ENCODE peak calls at places on chromosomes 4 and X, in four cellular contexts. U is neural progenitor cell, S is PC-3, R is GM23248. H is an unnamed sample. For H3K9me3, the result is how much of the 10 kb centered on the place peaks cover.

GRCh38 chrX:47247999-47248320 is 15.2 kb downstream of the USP11 start:
- DNase-seq in U (no peak), S (no peak), R (no peak), H (no peak)

GRCh38 chrX:29634516-29634915 is 580.8 kb upstream of the MAGEB2 start:
- DNase-seq in U (no peak), S (no peak), R (peak), H (no peak)

GRCh38 chr4:5381981-5382441 is 326.3 kb downstream of the EVC2 start:
- DNase-seq in U (no peak), S (peak), R (peak), H (no peak)

GRCh38 chr4:27721193-27721592 is 860.6 kb downstream of the STIM2 start:
- DNase-seq in U (no peak), S (no peak), R (no peak), H (no peak)

GRCh38 chr4:97105716-97106115 is 1037.6 kb downstream of the STPG2 start:
- DNase-seq in U (no peak), S (no peak), R (no peak), H (no peak)

GRCh38 chr4:186020793-186021407 is 48.1 kb upstream of the TLR3 start:
- DNase-seq in U (no peak), S (no peak), R (no peak), H (no peak)

GRCh38 chr4:84753318-84753972 is 170.5 kb downstream of the CDS1 start:
- DNase-seq in U (no peak), S (no peak), R (no peak), H (no peak)

GRCh38 chrX:100797359-100797758 is 22.8 kb upstream of the CSTF2 start:
- DNase-seq in U (no peak), S (no peak), R (no peak), H (no peak)

GRCh38 chrX:50157545-50158125 is 43.2 kb downstream of the AKAP4 start:
- DNase-seq in U (no peak), S (peak), R (peak), H (no peak)

GRCh38 chr4:39369301-39369700 is 3.1 kb upstream of the RFC1 start:
- DNase-seq in U (no peak), S (no peak), R (no peak), H (no peak)

GRCh38 chr4:87559090-87559837 is 30.1 kb upstream of the SPARCL1 start:
- DNase-seq in U (peak), S (peak), R (no peak), H (peak)

GRCh38 chrX:116194649-116195048 is 24.1 kb downstream of the AGTR2 start:
- DNase-seq in U (no peak), S (peak), R (no peak), H (no peak)

GRCh38 chr4:48261288-48261687 is 8.3 kb downstream of the TEC start:
- DNase-seq in U (no peak), S (no peak), R (no peak), H (no peak)

GRCh38 chr4:108926058-108926457 is 163.2 kb upstream of the ETNPPL start:
- DNase-seq in U (no peak), S (no peak), R (peak), H (no peak)

GRCh38 chr4:150126201-150126879 is 48.1 kb downstream of the DCLK2 start:
- DNase-seq in U (no peak), S (peak), R (peak), H (peak)

GRCh38 chrX:139058831-139059495 is 347.4 kb upstream of the FGF13 start:
- DNase-seq in U (no peak), S (peak), R (peak), H (no peak)

DNA sequence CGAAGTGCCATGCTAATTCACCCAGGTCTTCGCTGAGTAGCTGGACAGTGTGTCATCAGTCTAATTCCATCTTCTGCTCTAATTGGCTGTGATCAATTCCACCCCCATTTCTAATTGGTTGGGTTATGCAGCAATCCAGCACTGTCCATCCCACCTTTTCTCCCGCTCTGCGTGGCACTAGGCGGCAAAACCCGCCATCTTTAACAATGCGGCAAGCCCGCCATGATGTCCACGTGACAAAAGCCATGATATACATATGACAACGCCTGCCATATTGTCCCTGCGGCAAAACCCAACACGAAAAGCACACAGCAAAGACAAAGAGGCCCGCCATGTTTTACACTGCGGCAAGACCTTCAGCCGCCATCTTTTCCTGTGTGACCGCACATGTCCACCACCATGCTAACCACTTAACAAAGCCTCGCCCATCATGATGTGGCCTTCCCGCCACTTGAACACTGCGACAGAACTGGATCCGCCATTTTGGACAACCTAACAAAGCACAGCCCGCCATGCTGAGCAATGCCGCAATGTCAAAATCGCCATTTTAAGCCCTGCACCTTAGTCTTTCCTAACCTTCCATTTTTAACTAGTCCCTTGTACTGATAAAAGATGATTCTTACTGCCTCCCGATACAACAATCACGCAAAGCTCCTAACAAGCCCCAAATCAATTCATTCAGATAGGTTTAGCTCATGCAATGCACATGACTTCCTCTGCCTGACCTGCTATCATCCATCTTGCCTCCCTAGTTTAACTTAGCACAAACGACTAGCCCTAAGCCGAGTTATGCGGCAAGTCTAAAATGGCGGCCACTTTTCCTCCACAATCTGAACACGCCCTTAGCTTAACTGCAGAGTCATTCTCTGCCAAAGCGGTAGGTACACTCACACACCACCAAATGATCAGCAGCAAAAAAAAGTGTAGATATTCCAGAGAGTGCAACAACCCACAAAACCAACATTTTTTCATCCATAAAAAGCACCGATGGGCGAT is 288.3 kb downstream of the CHIC1 start:
- DNase-seq in U (no peak), S (no peak), R (no peak), H (peak)
- H3K9me3 ChIP-seq in U (under half), S (under half), R (under half), H (under half)

GRCh38 chr4:14465498-14465897 is 536.8 kb upstream of the CPEB2 start:
- DNase-seq in U (no peak), S (no peak), R (no peak), H (no peak)

GRCh38 chr4:14465057-14465456 is 537.2 kb upstream of the CPEB2 start:
- DNase-seq in U (no peak), S (no peak), R (no peak), H (no peak)
- TF ChIP-seq EZH2 in U (no peak), S (no peak), R (no peak), H (no peak)

GRCh38 chr4:110152386-110152785 is 46.0 kb downstream of the ELOVL6 start:
- DNase-seq in U (no peak), S (no peak), R (no peak), H (no peak)

GRCh38 chr4:110157580-110157979 is 40.8 kb downstream of the ELOVL6 start:
- DNase-seq in U (no peak), S (no peak), R (no peak), H (no peak)

GRCh38 chr4:110154586-110154985 is 43.8 kb downstream of the ELOVL6 start:
- DNase-seq in U (no peak), S (no peak), R (no peak), H (no peak)

GRCh38 chr4:110156442-110156841 is 42.0 kb downstream of the ELOVL6 start:
- DNase-seq in U (no peak), S (no peak), R (no peak), H (no peak)

GRCh38 chr4:110155632-110156031 is 42.8 kb downstream of the ELOVL6 start:
- DNase-seq in U (no peak), S (no peak), R (no peak), H (no peak)
- TF ChIP-seq EZH2phosphoT487 in U (no peak), S (no peak), R (no peak), H (no peak)

GRCh38 chrX:1322393-1322792 is 14.2 kb upstream of the IL3RA start:
- DNase-seq in U (no peak), S (peak), R (no peak), H (no peak)

GRCh38 chrX:1327651-1328304 is 8.8 kb upstream of the IL3RA start:
- DNase-seq in U (no peak), S (no peak), R (no peak), H (no peak)

GRCh38 chrX:1325515-1326116 is 11.0 kb upstream of the IL3RA start:
- DNase-seq in U (no peak), S (no peak), R (no peak), H (peak)

GRCh38 chrX:1321689-1322088 is 14.9 kb upstream of the IL3RA start:
- DNase-seq in U (no peak), S (no peak), R (no peak), H (no peak)

DNA sequence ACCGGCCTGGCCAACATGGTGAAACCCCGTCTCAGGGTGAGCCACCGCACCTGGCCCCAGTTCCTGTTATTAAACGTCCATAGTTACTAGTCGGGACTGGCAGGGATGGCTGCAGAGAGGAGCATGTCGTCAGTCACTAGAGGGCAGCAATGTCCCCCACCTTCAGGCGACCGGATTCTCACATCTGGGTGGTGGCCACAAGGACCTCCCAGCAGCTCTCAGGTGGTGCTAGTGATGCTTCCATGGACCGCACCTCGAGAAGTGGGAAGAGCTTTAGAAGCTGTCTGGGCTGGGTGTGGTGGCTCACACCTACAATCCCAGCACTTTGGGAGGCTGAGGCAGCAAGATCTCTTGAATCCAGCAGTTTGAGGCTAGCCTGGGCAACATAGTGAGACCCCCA is 13.3 kb upstream of the IL3RA start:
- DNase-seq in U (peak), S (peak), R (peak), H (peak)
- H3K9me3 ChIP-seq in U (under half), S (under half), R (under half), H (under half)